ENCODE peak calls at places on chromosome 21, in seven cellular contexts. Z, X, T, Y, I, V and Q are unnamed samples.

GRCh38 chr21:39924577-39925308 is 57.5 kb downstream of the PCP4 start:
- DNase-seq in Z (peak), X (no peak), T (no peak), Y (no peak), I (no peak), V (no peak), Q (no peak)

GRCh38 chr21:30206551-30207251 is 9.2 kb downstream of the CLDN8 start:
- DNase-seq in Z (no peak), X (no peak), T (no peak), Y (no peak), I (no peak), V (no peak), Q (no peak)

GRCh38 chr21:31482460-31482859 is 138.4 kb upstream of the TIAM1 start:
- DNase-seq in Z (no peak), X (no peak), T (no peak), Y (no peak), I (no peak), V (no peak), Q (no peak)

GRCh38 chr21:22421416-22422190 is 1423.4 kb downstream of the NCAM2 start:
- DNase-seq in Z (no peak), X (peak), T (no peak), Y (no peak), I (no peak), V (no peak), Q (no peak)

GRCh38 chr21:17139696-17140095 is 373.1 kb upstream of the CXADR start:
- DNase-seq in Z (no peak), X (peak), T (no peak), Y (no peak), I (no peak), V (no peak), Q (no peak)

GRCh38 chr21:34885636-34886553 is 163.2 kb downstream of the RUNX1 start:
- DNase-seq in Z (no peak), X (no peak), T (no peak), Y (no peak), I (no peak), V (no peak), Q (no peak)

GRCh38 chr21:39885119-39885848 is 18.0 kb downstream of the PCP4 start:
- DNase-seq in Z (no peak), X (peak), T (no peak), Y (peak), I (no peak), V (no peak), Q (no peak)

GRCh38 chr21:20030390-20030789 is 967.8 kb upstream of the NCAM2 start:
- DNase-seq in Z (no peak), X (no peak), T (no peak), Y (no peak), I (no peak), V (no peak), Q (no peak)

GRCh38 chr21:34782666-34783365 is 114.0 kb downstream of the CLIC6 start:
- DNase-seq in Z (no peak), X (no peak), T (no peak), Y (no peak), I (no peak), V (no peak), Q (no peak)

GRCh38 chr21:15730484-15731242 is 881 bp downstream of the USP25 start:
- DNase-seq in Z (no peak), X (no peak), T (peak), Y (no peak), I (peak), V (peak), Q (peak)

GRCh38 chr21:21195417-21195816 is 197.2 kb downstream of the NCAM2 start:
- DNase-seq in Z (no peak), X (no peak), T (no peak), Y (no peak), I (no peak), V (no peak), Q (no peak)
- TF ChIP-seq POLR2A in Z (no peak), X (no peak), T (no peak), Y (no peak), I (no peak), V (no peak), Q (no peak)

GRCh38 chr21:28442085-28442484 is 550.6 kb downstream of the LTN1 start:
- DNase-seq in Z (no peak), X (no peak), T (no peak), Y (no peak), I (no peak), V (no peak), Q (no peak)
- TF ChIP-seq POLR2A in Z (no peak), X (no peak), T (no peak), Y (no peak), I (no peak), V (no peak), Q (no peak)

DNA sequence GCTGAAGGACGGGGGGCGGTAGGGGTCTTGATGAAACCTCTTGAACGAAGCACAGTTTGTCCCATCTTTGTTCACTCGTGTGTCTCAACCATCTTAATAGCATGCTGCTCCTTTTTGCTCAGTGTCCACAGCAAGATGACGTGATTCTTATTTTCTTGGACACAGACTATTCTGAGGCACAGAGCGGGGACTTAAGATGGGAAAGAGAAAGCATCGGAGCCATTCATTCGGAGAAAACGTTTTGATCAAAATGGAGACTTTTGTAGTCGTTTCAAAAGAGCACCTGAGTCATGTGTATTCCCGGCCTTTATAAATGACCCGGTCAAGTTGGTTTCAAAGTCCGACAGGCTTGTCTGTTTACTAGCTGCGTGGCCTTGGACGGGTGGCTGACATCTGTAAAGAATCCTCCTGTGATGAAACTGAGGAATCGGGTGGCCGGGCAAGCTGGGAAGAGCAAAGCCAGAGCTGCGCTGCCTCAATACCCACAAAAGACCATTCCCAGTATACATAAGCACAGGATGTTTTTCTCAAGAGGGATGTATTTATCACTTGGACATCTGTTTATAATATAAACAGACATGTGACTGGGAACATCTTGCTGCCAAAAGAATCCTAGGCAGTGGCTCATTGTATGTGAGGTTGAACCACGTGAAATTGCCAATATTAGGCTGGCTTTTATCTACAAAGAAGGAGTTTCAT is 18.5 kb downstream of the ETS2 start:
- DNase-seq in Z (no peak), X (no peak), T (no peak), Y (no peak), I (no peak), V (no peak), Q (no peak)
- TF ChIP-seq POLR2A in Z (no peak), X (no peak), T (no peak), Y (no peak), I (no peak), V (no peak), Q (no peak)

GRCh38 chr21:33234618-33235520 is 5.1 kb downstream of the IFNAR2 start:
- DNase-seq in Z (no peak), X (no peak), T (no peak), Y (no peak), I (no peak), V (no peak), Q (no peak)
- TF ChIP-seq POLR2A in Z (no peak), X (peak), T (no peak), Y (no peak), I (no peak), V (peak), Q (no peak)

DNA sequence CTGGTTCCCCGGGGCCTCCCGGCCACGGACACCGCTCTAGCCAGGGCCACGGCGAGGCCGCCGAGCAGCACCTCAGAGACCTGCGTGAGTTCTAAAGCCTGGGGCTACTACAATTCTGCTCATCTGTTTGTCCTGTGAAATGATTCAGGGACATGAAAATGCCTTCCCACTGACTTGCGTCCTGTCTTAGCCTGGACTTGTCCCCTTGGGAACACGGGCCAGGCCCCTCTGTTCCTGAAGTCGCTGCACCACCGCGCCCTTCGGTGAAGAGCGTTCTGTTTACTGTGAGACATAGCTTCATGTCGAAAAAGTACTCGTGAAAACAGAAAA is 11.9 kb downstream of the YBEY start:
- DNase-seq in Z (no peak), X (no peak), T (no peak), Y (no peak), I (no peak), V (no peak), Q (no peak)
- TF ChIP-seq POLR2A in Z (no peak), X (no peak), T (no peak), Y (no peak), I (no peak), V (no peak), Q (no peak)

DNA sequence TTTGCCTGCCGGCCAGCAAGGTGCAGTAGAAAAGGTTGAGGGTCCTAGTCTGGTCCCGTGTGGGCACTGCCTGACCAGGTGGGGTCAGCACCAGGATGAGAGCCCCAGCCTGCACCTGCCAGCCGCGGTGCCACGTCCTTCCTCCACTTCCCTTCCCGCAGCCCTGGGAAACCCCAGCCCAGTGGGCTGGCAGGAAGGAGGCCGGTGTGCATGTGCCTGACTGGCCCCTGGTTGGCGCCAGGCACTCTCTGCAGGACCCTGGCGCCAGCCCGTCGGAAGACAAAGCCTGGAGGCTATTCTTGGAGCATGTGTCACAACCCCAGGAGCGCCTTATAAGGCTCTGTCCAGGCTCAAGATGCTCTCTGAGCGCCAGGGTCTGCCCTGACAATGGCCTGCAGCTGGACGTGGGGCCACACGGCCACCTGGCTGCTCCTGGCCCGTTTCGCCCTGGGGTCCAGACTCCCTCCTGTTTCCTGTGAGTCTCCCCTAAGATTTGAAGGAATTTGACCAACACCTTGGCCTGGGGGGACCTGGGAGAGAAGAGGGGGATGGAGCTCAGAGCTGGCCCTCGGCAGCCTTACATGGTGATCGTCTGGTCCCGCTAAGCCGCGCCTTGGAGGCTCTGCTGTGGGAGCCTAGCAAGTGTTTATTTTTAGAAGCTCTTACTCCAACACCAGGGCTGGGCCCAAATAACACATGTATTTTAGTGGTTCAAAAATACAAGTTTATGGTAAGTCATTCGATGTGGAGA is 31.9 kb upstream of the POFUT2 start:
- DNase-seq in Z (peak), X (no peak), T (no peak), Y (no peak), I (peak), V (no peak), Q (no peak)
- TF ChIP-seq POLR2A in Z (no peak), X (no peak), T (no peak), Y (no peak), I (no peak), V (no peak), Q (no peak)

GRCh38 chr21:29117372-29117955 is 13.0 kb upstream of the MAP3K7CL start:
- DNase-seq in Z (no peak), X (no peak), T (no peak), Y (no peak), I (no peak), V (no peak), Q (no peak)

GRCh38 chr21:29124645-29125044 is 5.8 kb upstream of the MAP3K7CL start:
- DNase-seq in Z (no peak), X (no peak), T (no peak), Y (no peak), I (no peak), V (no peak), Q (no peak)

GRCh38 chr21:29125199-29125598 is 5.2 kb upstream of the MAP3K7CL start:
- DNase-seq in Z (no peak), X (no peak), T (no peak), Y (no peak), I (no peak), V (peak), Q (no peak)

GRCh38 chr21:29125979-29126378 is 4.5 kb upstream of the MAP3K7CL start:
- DNase-seq in Z (no peak), X (no peak), T (no peak), Y (no peak), I (no peak), V (no peak), Q (no peak)

DNA sequence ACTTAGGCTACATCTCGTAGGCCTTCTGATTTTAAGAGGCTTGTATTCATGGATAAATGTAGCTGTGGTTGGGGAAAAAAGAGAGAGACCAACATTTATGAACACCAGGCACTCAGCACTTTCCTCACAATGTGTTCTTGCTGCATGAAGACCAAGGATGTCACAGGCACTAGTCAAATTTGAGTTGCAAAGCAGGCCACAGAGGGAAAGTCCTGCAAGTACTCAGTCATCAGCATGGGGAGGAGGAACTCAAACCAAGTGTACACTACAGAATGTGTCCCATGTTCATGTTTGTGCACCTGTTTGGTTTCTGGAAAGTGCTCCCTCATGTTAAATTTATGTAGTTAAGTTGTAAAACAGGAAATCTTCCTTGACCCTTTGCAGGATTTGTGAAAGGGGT is 8.7 kb upstream of the MAP3K7CL start:
- DNase-seq in Z (no peak), X (no peak), T (no peak), Y (no peak), I (no peak), V (no peak), Q (no peak)
- TF ChIP-seq POLR2A in Z (no peak), X (no peak), T (no peak), Y (no peak), I (no peak), V (peak), Q (no peak)

GRCh38 chr21:41852929-41853320 is 26.2 kb downstream of the PRDM15 start:
- DNase-seq in Z (no peak), X (no peak), T (no peak), Y (no peak), I (no peak), V (no peak), Q (no peak)

GRCh38 chr21:41851090-41851790 is 27.9 kb downstream of the PRDM15 start:
- DNase-seq in Z (no peak), X (no peak), T (no peak), Y (no peak), I (no peak), V (no peak), Q (no peak)

GRCh38 chr21:41856572-41856971 is 22.6 kb downstream of the PRDM15 start:
- DNase-seq in Z (no peak), X (no peak), T (no peak), Y (no peak), I (no peak), V (no peak), Q (no peak)

GRCh38 chr21:41852151-41852928 is 26.8 kb downstream of the PRDM15 start:
- DNase-seq in Z (no peak), X (no peak), T (no peak), Y (no peak), I (no peak), V (no peak), Q (no peak)

GRCh38 chr21:41854426-41854995 is 24.6 kb downstream of the PRDM15 start:
- DNase-seq in Z (no peak), X (no peak), T (no peak), Y (no peak), I (no peak), V (no peak), Q (no peak)
- TF ChIP-seq POLR2A in Z (no peak), X (no peak), T (no peak), Y (no peak), I (no peak), V (no peak), Q (no peak)